ENCODE peak calls at places on chromosomes 6 and 20, in four cellular contexts. S is stimulated activated effector memory CD8-positive, alpha-beta T cell treated with anti-CD3 and anti-CD28 coated beads, Interleukin-12 subunit alpha, Interleukin-12 subunit beta, amount 100 ng/mL, for 72 hours; I is colonic mucosa; U is stimulated activated CD4-positive, alpha-beta T cell treated with anti-CD3 and anti-CD28 coated beads, Interleukin-2, amount 100 ng/mL, for 24 hours. K is an unnamed sample.

GRCh38 chr20:56453347-56453746 is 15.1 kb upstream of the RTF2 start:
- DNase-seq in S (no peak), I (no peak), U (no peak), K (no peak)

GRCh38 chr6:169854813-169855212 is 103.4 kb downstream of the ERMARD start:
- DNase-seq in S (no peak), I (no peak), U (no peak), K (no peak)

GRCh38 chr6:168928012-168928411 is 325.6 kb downstream of the THBS2 start:
- DNase-seq in S (no peak), I (peak; percentile 3), U (no peak), K (no peak)

GRCh38 chr6:99434702-99435530 is 9.8 kb upstream of the PNISR start:
- DNase-seq in S (no peak), I (no peak), U (no peak), K (peak; percentile 9)

GRCh38 chr20:3661060-3661820 is 2.0 kb downstream of the GFRA4 start:
- DNase-seq in S (no peak), I (no peak), U (no peak), K (no peak)

GRCh38 chr6:14997507-14997906 is 248.4 kb upstream of the JARID2 start:
- DNase-seq in S (no peak), I (no peak), U (no peak), K (no peak)

GRCh38 chr20:7742479-7742878 is 197.8 kb downstream of the HAO1 start:
- DNase-seq in S (no peak), I (no peak), U (no peak), K (peak; percentile 35)

GRCh38 chr20:41003143-41003932 is 25.3 kb upstream of the TOP1 start:
- DNase-seq in S (peak; percentile 55), I (peak; percentile 92), U (peak; percentile 65), K (peak; percentile 100)

GRCh38 chr6:11785953-11786579 is 7.5 kb upstream of the ADTRP start:
- DNase-seq in S (peak; percentile 25), I (peak; percentile 77), U (peak; percentile 32), K (no peak)

GRCh38 chr6:44166116-44166515 is 7.5 kb downstream of the CAPN11 start:
- DNase-seq in S (no peak), I (no peak), U (no peak), K (no peak)

GRCh38 chr20:824490-824889 is 9.0 kb upstream of the FAM110A start:
- DNase-seq in S (no peak), I (no peak), U (no peak), K (no peak)

GRCh38 chr20:38125157-38126056 is 39.7 kb downstream of the TGM2 start:
- DNase-seq in S (no peak), I (peak; percentile 84), U (no peak), K (peak; percentile 72)

GRCh38 chr20:36541227-36542018 is at the start of gene MYL9:
- DNase-seq in S (no peak), I (peak; percentile 80), U (peak; percentile 20), K (peak; percentile 59)

GRCh38 chr6:167892835-167893234 is 66.1 kb downstream of the AFDN start:
- DNase-seq in S (no peak), I (no peak), U (no peak), K (no peak)

GRCh38 chr6:158233214-158233795 is 65.2 kb downstream of the GTF2H5 start:
- DNase-seq in S (no peak), I (peak; percentile 27), U (no peak), K (no peak)

GRCh38 chr20:32675223-32675975 is 1.7 kb upstream of the C20orf203 start:
- DNase-seq in S (no peak), I (no peak), U (no peak), K (no peak)

GRCh38 chr20:58024241-58024721 is 204.2 kb downstream of the ANKRD60 start:
- DNase-seq in S (no peak), I (peak; percentile 14), U (no peak), K (no peak)

GRCh38 chr6:129552413-129552812 is 157.6 kb downstream of the ARHGAP18 start:
- DNase-seq in S (no peak), I (no peak), U (no peak), K (no peak)

GRCh38 chr6:105099371-105099770 is 80.4 kb downstream of the POPDC3 start:
- DNase-seq in S (no peak), I (no peak), U (no peak), K (no peak)

GRCh38 chr20:33679758-33680485 is 5.7 kb upstream of the NECAB3 start:
- DNase-seq in S (no peak), I (no peak), U (peak; percentile 34), K (no peak)

GRCh38 chr6:63452117-63452516 is 120.2 kb upstream of the LOC128125822 start:
- DNase-seq in S (no peak), I (peak; percentile 57), U (no peak), K (peak; percentile 30)

GRCh38 chr20:38307371-38308046 is 3.6 kb downstream of the BPI start:
- DNase-seq in S (no peak), I (no peak), U (no peak), K (peak; percentile 90)

GRCh38 chr6:36803908-36804307 is 35.3 kb downstream of the CPNE5 start:
- DNase-seq in S (no peak), I (no peak), U (no peak), K (no peak)

GRCh38 chr6:4291453-4292403 is 156.4 kb upstream of the ECI2 start:
- DNase-seq in S (no peak), I (no peak), U (no peak), K (peak; percentile 67)

GRCh38 chr6:151317995-151318365 is 73.4 kb downstream of the ZBTB2 start:
- DNase-seq in S (no peak), I (no peak), U (no peak), K (no peak)

GRCh38 chr20:44187054-44187762 is at the start of gene JPH2:
- DNase-seq in S (no peak), I (peak; percentile 64), U (no peak), K (peak; percentile 100)

K was measured in M059J.